ENCODE peak calls at places on chromosomes 5 and 9, in nine cellular contexts. S is HT-29, O is stromal cell of bone marrow, F is left lobe of liver, M is GM20000, W is DND-41, J is B cell, C is EH, N is NB4. E is an unnamed sample.

GRCh38 chr5:119315516-119315949 is 40.3 kb upstream of the TNFAIP8 start:
- DNase-seq in S (peak), W (peak), J (peak), C (peak), M (peak), F (no peak), N (peak), O (no peak), E (peak)

GRCh38 chr5:119274767-119275130 is 81.1 kb upstream of the TNFAIP8 start:
- DNase-seq in F (no peak), M (peak), N (peak), C (peak), J (no peak), W (no peak), O (peak), S (no peak), E (peak)

GRCh38 chr5:140882591-140882899 is 621 bp downstream of the PCDHA13 start:
- DNase-seq in W (no peak), F (no peak), J (no peak), C (no peak), N (peak), S (peak), O (no peak), M (no peak), E (no peak)

GRCh38 chr5:81579525-81579924 is 171.4 kb downstream of the SSBP2 start:
- DNase-seq in W (no peak), J (no peak), M (no peak), N (peak), C (peak), F (no peak), O (no peak), S (no peak), E (peak)

GRCh38 chr5:151870820-151871219 is 53.8 kb downstream of the GLRA1 start:
- DNase-seq in W (no peak), S (peak), F (no peak), M (no peak), J (no peak), N (peak), C (peak), O (peak), E (no peak)

GRCh38 chr5:126023894-126024575 is 399.2 kb upstream of the GRAMD2B start:
- DNase-seq in C (no peak), O (no peak), W (no peak), N (no peak), J (no peak), S (no peak), M (no peak), F (no peak), E (no peak)

GRCh38 chr9:136793063-136793946 is 2.2 kb downstream of the TMEM141 start:
- DNase-seq in C (no peak), S (no peak), M (no peak), F (no peak), N (no peak), W (no peak), J (no peak), O (no peak), E (peak)

GRCh38 chr9:129322641-129323375 is 144.7 kb upstream of the IER5L start:
- DNase-seq in F (peak), W (no peak), S (no peak), C (no peak), M (no peak), N (no peak), O (no peak), J (no peak), E (no peak)

GRCh38 chr5:129460121-129460950 is at the start of gene ADAMTS19:
- DNase-seq in N (no peak), O (peak), W (no peak), C (peak), J (peak), S (no peak), F (no peak), M (peak), E (no peak)

GRCh38 chr9:91188719-91189590 is 172.8 kb downstream of the AUH start:
- DNase-seq in S (no peak), M (no peak), C (no peak), F (no peak), O (no peak), W (no peak), J (no peak), N (no peak), E (no peak)

GRCh38 chr5:102886586-102886985 is 131.5 kb downstream of the PAM start:
- DNase-seq in J (no peak), S (no peak), C (no peak), O (no peak), N (no peak), W (no peak), M (no peak), F (no peak), E (no peak)

GRCh38 chr9:97860451-97861147 is 7.6 kb downstream of the FOXE1 start:
- DNase-seq in N (no peak), C (no peak), M (no peak), O (no peak), J (no peak), W (no peak), F (no peak), S (no peak), E (no peak)

GRCh38 chr5:158468444-158468843 is 609.5 kb upstream of the CLINT1 start:
- DNase-seq in M (no peak), W (no peak), O (no peak), S (no peak), F (no peak), C (no peak), J (no peak), N (no peak), E (no peak)

E was measured in Karpas-422.